ENCODE peak calls at places on chromosomes 1 and 21, in five cellular contexts. One of them, this sample, is unnamed.

GRCh38 chr1:196558424-196558823 is 49.8 kb downstream of the KCNT2 start:
- DNase-seq in colonic mucosa: no peak
- DNase-seq in MM.1S: peak
- DNase-seq in CD4-positive, alpha-beta T cell: no peak
- DNase-seq in HFF-Myc: peak
- DNase-seq in this sample: no peak

GRCh38 chr1:20166047-20166446 is 19.8 kb upstream of the UBXN10 start:
- DNase-seq in colonic mucosa: no peak
- DNase-seq in MM.1S: no peak
- DNase-seq in CD4-positive, alpha-beta T cell: no peak
- DNase-seq in HFF-Myc: no peak
- DNase-seq in this sample: no peak

GRCh38 chr21:25031750-25032149 is 575.5 kb downstream of the MRPL39 start:
- DNase-seq in colonic mucosa: no peak
- DNase-seq in MM.1S: no peak
- DNase-seq in CD4-positive, alpha-beta T cell: no peak
- DNase-seq in HFF-Myc: no peak
- DNase-seq in this sample: no peak

GRCh38 chr1:8914471-8914870 is 31.2 kb upstream of the CA6 start:
- DNase-seq in colonic mucosa: no peak
- DNase-seq in MM.1S: no peak
- DNase-seq in CD4-positive, alpha-beta T cell: no peak
- DNase-seq in HFF-Myc: no peak
- DNase-seq in this sample: no peak

GRCh38 chr1:14263207-14263606 is 335.3 kb upstream of the KAZN start:
- DNase-seq in colonic mucosa: no peak
- DNase-seq in MM.1S: no peak
- DNase-seq in CD4-positive, alpha-beta T cell: no peak
- DNase-seq in HFF-Myc: no peak
- DNase-seq in this sample: no peak

GRCh38 chr1:226632922-226633351 is 84.4 kb downstream of the STUM start:
- DNase-seq in colonic mucosa: no peak
- DNase-seq in MM.1S: no peak
- DNase-seq in CD4-positive, alpha-beta T cell: peak
- DNase-seq in HFF-Myc: no peak
- DNase-seq in this sample: peak

GRCh38 chr1:23796466-23797271 is 3.9 kb downstream of the GALE start:
- DNase-seq in colonic mucosa: peak
- DNase-seq in MM.1S: no peak
- DNase-seq in CD4-positive, alpha-beta T cell: no peak
- DNase-seq in HFF-Myc: no peak
- DNase-seq in this sample: no peak

GRCh38 chr1:54046671-54047383 is 6.2 kb downstream of the TMEM59 start:
- DNase-seq in colonic mucosa: no peak
- DNase-seq in MM.1S: no peak
- DNase-seq in CD4-positive, alpha-beta T cell: no peak
- DNase-seq in HFF-Myc: no peak
- DNase-seq in this sample: no peak

GRCh38 chr1:167342846-167343245 is 122.2 kb downstream of the POU2F1 start:
- DNase-seq in colonic mucosa: no peak
- DNase-seq in MM.1S: peak
- DNase-seq in CD4-positive, alpha-beta T cell: no peak
- DNase-seq in HFF-Myc: no peak
- DNase-seq in this sample: peak

GRCh38 chr1:94819584-94819944 is 593 bp upstream of the SLC44A3 start:
- DNase-seq in colonic mucosa: peak
- DNase-seq in MM.1S: no peak
- DNase-seq in CD4-positive, alpha-beta T cell: no peak
- DNase-seq in HFF-Myc: no peak
- DNase-seq in this sample: no peak

GRCh38 chr1:50604580-50604979 is 181.3 kb upstream of the DMRTA2 start:
- DNase-seq in colonic mucosa: no peak
- DNase-seq in MM.1S: no peak
- DNase-seq in CD4-positive, alpha-beta T cell: no peak
- DNase-seq in HFF-Myc: no peak
- DNase-seq in this sample: no peak
- TF ChIP-seq CTCF in colonic mucosa: no peak
- TF ChIP-seq CTCF in MM.1S: no peak
- TF ChIP-seq CTCF in CD4-positive, alpha-beta T cell: no peak
- TF ChIP-seq CTCF in HFF-Myc: peak
- TF ChIP-seq CTCF in this sample: no peak

DNA sequence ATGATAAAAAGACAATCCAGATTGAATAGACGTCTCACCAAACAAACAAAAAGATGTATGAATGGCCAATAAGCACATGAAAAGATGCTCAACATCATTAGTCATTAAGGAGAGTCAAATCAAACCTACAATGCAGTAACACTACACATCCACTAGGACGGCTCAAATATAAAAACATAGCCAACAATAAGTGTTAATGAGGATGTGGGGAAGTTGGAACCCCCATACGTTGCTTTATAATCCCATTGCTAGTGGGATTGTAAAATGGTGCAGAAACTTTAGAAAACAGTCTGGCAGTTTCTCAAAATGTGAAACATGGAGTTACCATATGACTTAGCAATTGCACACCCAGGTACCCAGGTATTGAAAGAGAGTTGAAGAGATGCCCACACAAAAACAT is 14.7 kb upstream of the IL24 start:
- DNase-seq in colonic mucosa: no peak
- DNase-seq in MM.1S: no peak
- DNase-seq in CD4-positive, alpha-beta T cell: no peak
- DNase-seq in HFF-Myc: no peak
- DNase-seq in this sample: no peak
- TF ChIP-seq CTCF in colonic mucosa: no peak
- TF ChIP-seq CTCF in MM.1S: peak
- TF ChIP-seq CTCF in CD4-positive, alpha-beta T cell: peak
- TF ChIP-seq CTCF in HFF-Myc: no peak
- TF ChIP-seq CTCF in this sample: no peak

GRCh38 chr1:90147093-90147492 is 152.2 kb downstream of the ZNF326 start:
- DNase-seq in colonic mucosa: no peak
- DNase-seq in MM.1S: no peak
- DNase-seq in CD4-positive, alpha-beta T cell: no peak
- DNase-seq in HFF-Myc: no peak
- DNase-seq in this sample: no peak

GRCh38 chr1:90144820-90145219 is 149.9 kb downstream of the ZNF326 start:
- DNase-seq in colonic mucosa: no peak
- DNase-seq in MM.1S: no peak
- DNase-seq in CD4-positive, alpha-beta T cell: no peak
- DNase-seq in HFF-Myc: no peak
- DNase-seq in this sample: no peak

GRCh38 chr1:90143522-90144050 is 148.7 kb downstream of the ZNF326 start:
- DNase-seq in colonic mucosa: no peak
- DNase-seq in MM.1S: no peak
- DNase-seq in CD4-positive, alpha-beta T cell: no peak
- DNase-seq in HFF-Myc: no peak
- DNase-seq in this sample: no peak

GRCh38 chr1:90154711-90155110 is 159.8 kb downstream of the ZNF326 start:
- DNase-seq in colonic mucosa: peak
- DNase-seq in MM.1S: no peak
- DNase-seq in CD4-positive, alpha-beta T cell: no peak
- DNase-seq in HFF-Myc: no peak
- DNase-seq in this sample: no peak

GRCh38 chr1:90149101-90149500 is 154.2 kb downstream of the ZNF326 start:
- DNase-seq in colonic mucosa: no peak
- DNase-seq in MM.1S: no peak
- DNase-seq in CD4-positive, alpha-beta T cell: no peak
- DNase-seq in HFF-Myc: no peak
- DNase-seq in this sample: no peak
- TF ChIP-seq CTCF in colonic mucosa: no peak
- TF ChIP-seq CTCF in MM.1S: no peak
- TF ChIP-seq CTCF in CD4-positive, alpha-beta T cell: no peak
- TF ChIP-seq CTCF in HFF-Myc: no peak
- TF ChIP-seq CTCF in this sample: no peak

GRCh38 chr1:222828939-222829338 is 14.1 kb downstream of the DISP1 start:
- DNase-seq in colonic mucosa: no peak
- DNase-seq in MM.1S: peak
- DNase-seq in CD4-positive, alpha-beta T cell: no peak
- DNase-seq in HFF-Myc: no peak
- DNase-seq in this sample: no peak
- TF ChIP-seq CTCF in colonic mucosa: no peak
- TF ChIP-seq CTCF in MM.1S: peak
- TF ChIP-seq CTCF in CD4-positive, alpha-beta T cell: no peak
- TF ChIP-seq CTCF in HFF-Myc: no peak
- TF ChIP-seq CTCF in this sample: no peak

DNA sequence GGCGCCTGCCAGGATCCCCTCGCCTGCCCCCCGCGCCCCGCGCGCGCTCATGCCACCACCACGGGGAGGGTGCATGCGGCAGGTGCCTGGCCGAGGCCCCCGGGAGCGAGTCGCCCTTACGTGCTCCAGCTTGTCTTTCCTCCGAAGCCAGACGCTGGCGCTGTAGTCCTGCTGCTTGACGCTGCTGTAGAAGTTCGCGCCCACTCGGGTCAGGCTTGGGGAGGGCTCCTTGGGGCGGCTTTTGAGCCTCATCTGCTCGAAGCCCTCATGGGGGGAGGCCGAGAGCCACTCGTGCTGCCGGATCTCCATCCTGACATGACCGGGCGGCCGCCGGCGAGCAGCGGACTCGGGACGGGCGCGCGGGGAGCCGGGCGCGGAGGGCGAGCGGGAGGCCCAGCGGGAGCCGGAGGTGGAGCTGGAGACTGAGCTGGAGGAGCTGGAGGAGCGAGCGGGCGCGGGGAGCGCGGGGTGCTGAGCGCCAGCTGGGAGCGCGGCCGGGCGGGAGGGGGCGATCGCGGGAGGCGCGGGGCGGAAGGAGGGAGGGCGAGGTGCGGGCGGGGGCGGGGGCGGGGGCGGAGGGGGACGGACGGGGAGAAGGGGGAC is 428 bp downstream of the PLD5 start:
- DNase-seq in colonic mucosa: no peak
- DNase-seq in MM.1S: peak
- DNase-seq in CD4-positive, alpha-beta T cell: no peak
- DNase-seq in HFF-Myc: no peak
- DNase-seq in this sample: peak
- TF ChIP-seq CTCF in colonic mucosa: no peak
- TF ChIP-seq CTCF in MM.1S: no peak
- TF ChIP-seq CTCF in CD4-positive, alpha-beta T cell: no peak
- TF ChIP-seq CTCF in HFF-Myc: no peak
- TF ChIP-seq CTCF in this sample: no peak

GRCh38 chr1:91502882-91503184 is 2.2 kb downstream of the CDC7 start:
- DNase-seq in colonic mucosa: no peak
- DNase-seq in MM.1S: no peak
- DNase-seq in CD4-positive, alpha-beta T cell: no peak
- DNase-seq in HFF-Myc: no peak
- DNase-seq in this sample: no peak
- TF ChIP-seq CTCF in colonic mucosa: no peak
- TF ChIP-seq CTCF in MM.1S: no peak
- TF ChIP-seq CTCF in CD4-positive, alpha-beta T cell: no peak
- TF ChIP-seq CTCF in HFF-Myc: no peak
- TF ChIP-seq CTCF in this sample: no peak

GRCh38 chr21:41069305-41069642 is 98.7 kb upstream of the BACE2 start:
- DNase-seq in colonic mucosa: no peak
- DNase-seq in MM.1S: no peak
- DNase-seq in CD4-positive, alpha-beta T cell: no peak
- DNase-seq in HFF-Myc: no peak
- DNase-seq in this sample: no peak
- TF ChIP-seq CTCF in colonic mucosa: no peak
- TF ChIP-seq CTCF in MM.1S: no peak
- TF ChIP-seq CTCF in CD4-positive, alpha-beta T cell: peak
- TF ChIP-seq CTCF in HFF-Myc: no peak
- TF ChIP-seq CTCF in this sample: no peak

GRCh38 chr1:52842643-52843310 is at the start of gene ZYG11A:
- DNase-seq in colonic mucosa: peak
- DNase-seq in MM.1S: peak
- DNase-seq in CD4-positive, alpha-beta T cell: peak
- DNase-seq in HFF-Myc: peak
- DNase-seq in this sample: peak
- TF ChIP-seq CTCF in colonic mucosa: no peak
- TF ChIP-seq CTCF in MM.1S: peak
- TF ChIP-seq CTCF in CD4-positive, alpha-beta T cell: peak
- TF ChIP-seq CTCF in HFF-Myc: no peak
- TF ChIP-seq CTCF in this sample: peak